ENCODE peak calls at places on chromosomes 1 and 21, in seven cellular contexts. V, G, U, Y, J, H and Q are unnamed samples.

GRCh38 chr1:2789986-2790581 is 11.4 kb downstream of the TTC34 start:
- DNase-seq in H (no peak), V (no peak), Y (no peak), U (no peak), G (no peak), J (no peak), Q (no peak)

GRCh38 chr1:204760350-204761134 is 75.0 kb upstream of the LRRN2 start:
- DNase-seq in U (no peak), V (no peak), H (no peak), J (no peak), Y (no peak), G (no peak), Q (no peak)

GRCh38 chr1:116931016-116931918 is 21.6 kb downstream of the PTGFRN start:
- DNase-seq in G (no peak), J (no peak), U (no peak), V (no peak), H (no peak), Y (no peak), Q (no peak)

GRCh38 chr1:221961532-221962292 is 219.8 kb upstream of the DUSP10 start:
- DNase-seq in G (no peak), U (no peak), Y (no peak), J (no peak), V (no peak), H (peak), Q (no peak)

GRCh38 chr1:245277276-245277675 is 122.5 kb downstream of the KIF26B start:
- DNase-seq in J (peak), H (no peak), Y (no peak), G (peak), U (no peak), V (no peak), Q (peak)

GRCh38 chr1:113804421-113805255 is 7.6 kb downstream of the RSBN1 start:
- DNase-seq in G (no peak), U (no peak), V (no peak), Y (no peak), J (no peak), H (peak), Q (no peak)

GRCh38 chr1:13702425-13703127 is 2.6 kb downstream of the PRDM2 start:
- DNase-seq in U (no peak), G (no peak), Y (no peak), H (no peak), V (no peak), J (no peak), Q (no peak)

GRCh38 chr1:15951341-15952153 is 24.4 kb downstream of the ZBTB17 start:
- DNase-seq in H (no peak), G (no peak), U (no peak), V (no peak), Y (no peak), J (no peak), Q (no peak)

GRCh38 chr21:44466996-44467858 is 11.9 kb downstream of the LRRC3 start:
- DNase-seq in H (no peak), G (no peak), V (no peak), J (no peak), U (no peak), Y (no peak), Q (no peak)

GRCh38 chr1:214801191-214801590 is 198.2 kb downstream of the CENPF start:
- DNase-seq in J (no peak), Y (no peak), H (no peak), U (no peak), G (no peak), V (no peak), Q (no peak)

GRCh38 chr1:199859525-199859924 is 168.0 kb upstream of the NR5A2 start:
- DNase-seq in J (no peak), U (no peak), V (peak), H (no peak), G (no peak), Y (no peak), Q (no peak)

GRCh38 chr21:34844924-34845238 is 176.1 kb downstream of the CLIC6 start:
- DNase-seq in U (no peak), V (no peak), Y (peak), G (no peak), H (no peak), J (no peak), Q (no peak)

GRCh38 chr1:47660622-47661021 is 222.8 kb downstream of the FOXD2 start:
- DNase-seq in H (no peak), V (no peak), U (no peak), G (no peak), J (no peak), Y (no peak), Q (no peak)

GRCh38 chr1:153343811-153344717 is 4.6 kb downstream of the PGLYRP4 start:
- DNase-seq in H (no peak), Y (no peak), G (no peak), U (no peak), V (no peak), J (no peak), Q (no peak)

GRCh38 chr1:15856888-15857287 is 9.4 kb downstream of the SPEN start:
- DNase-seq in V (no peak), J (no peak), U (no peak), G (no peak), H (no peak), Y (no peak), Q (no peak)

GRCh38 chr21:41993744-41994143 is 16.4 kb downstream of the ZBTB21 start:
- DNase-seq in H (no peak), J (no peak), U (no peak), G (no peak), V (no peak), Y (no peak), Q (no peak)

GRCh38 chr1:52603301-52603675 is 1.1 kb downstream of the GPX7 start:
- DNase-seq in H (no peak), U (no peak), G (no peak), J (no peak), V (no peak), Y (no peak), Q (no peak)

GRCh38 chr1:27416387-27417111 is 24.1 kb downstream of the GPR3 start:
- DNase-seq in J (no peak), H (no peak), Y (peak), U (peak), V (peak), G (peak), Q (peak)

GRCh38 chr1:161020573-161021167 is at the start of gene F11R:
- DNase-seq in U (peak), J (peak), H (no peak), Y (peak), G (peak), V (no peak), Q (peak)